ENCODE peak calls at places on chromosomes 2 and 18, in ten cellular contexts. T is NCI-H774, N is esophagus squamous epithelium, M is NCI-H1092 treated with DMSO at 0.1 percent for 48 hours, P is AG04449, O is SHP77 treated with DMSO at 0.1 percent for 48 hours, Q is COR-L47, K is amniotic epithelial cell, R is AG08396, L is A549. C is an unnamed sample.

GRCh38 chr2:39123436-39123999 is 2.7 kb upstream of the SOS1 start:
- DNase-seq in R (no peak), T (no peak), M (no peak), N (no peak), L (no peak), O (no peak), Q (no peak), K (no peak), P (no peak), C (no peak)

GRCh38 chr2:144889348-144889747 is 369.4 kb upstream of the ZEB2 start:
- DNase-seq in T (no peak), M (no peak), K (no peak), L (no peak), P (no peak), O (no peak), R (no peak), N (no peak), Q (no peak), C (no peak)

GRCh38 chr18:12302391-12303147 is 5.5 kb upstream of the TUBB6 start:
- DNase-seq in T (no peak), M (no peak), K (no peak), L (no peak), O (no peak), P (no peak), N (no peak), Q (no peak), R (no peak), C (no peak)

GRCh38 chr18:52903858-52904257 is 563.9 kb downstream of the DCC start:
- DNase-seq in N (no peak), P (no peak), T (peak; percentile 24), K (no peak), R (no peak), O (peak; percentile 14), L (peak; percentile 2), Q (peak; percentile 80), M (peak; percentile 72), C (no peak)

GRCh38 chr18:79928563-79928960 is 22.9 kb downstream of the SLC66A2 start:
- DNase-seq in M (no peak), Q (no peak), P (no peak), L (no peak), T (no peak), R (no peak), K (no peak), N (no peak), O (no peak), C (no peak)

GRCh38 chr2:73020657-73021370 is 50.7 kb downstream of the SFXN5 start:
- DNase-seq in L (peak; percentile 23), P (peak; percentile 69), O (no peak), M (no peak), K (peak; percentile 88), R (peak; percentile 80), N (no peak), Q (no peak), T (no peak), C (no peak)

GRCh38 chr18:46013484-46014189 is 46.5 kb upstream of the EPG5 start:
- DNase-seq in T (no peak), K (no peak), Q (no peak), N (no peak), P (no peak), R (no peak), M (no peak), L (no peak), O (no peak), C (no peak)

GRCh38 chr2:213147550-213147949 is 3.9 kb downstream of the IKZF2 start:
- DNase-seq in O (no peak), L (no peak), K (no peak), Q (no peak), R (no peak), T (no peak), P (no peak), N (no peak), M (no peak), C (no peak)

GRCh38 chr2:201795608-201796477 is 10.5 kb upstream of the CDK15 start:
- DNase-seq in O (peak; percentile 17), T (no peak), L (peak; percentile 67), M (peak; percentile 2), P (no peak), K (peak; percentile 56), N (no peak), Q (peak; percentile 23), R (peak; percentile 64), C (no peak)

GRCh38 chr18:11553098-11553940 is 56.1 kb upstream of the SLC35G4 start:
- DNase-seq in L (peak; percentile 35), O (peak; percentile 60), N (no peak), K (peak; percentile 49), Q (peak; percentile 8), R (peak; percentile 68), M (peak; percentile 20), P (peak; percentile 5), T (no peak), C (no peak)

GRCh38 chr2:158936978-158937377 is 31.5 kb upstream of the TANC1 start:
- DNase-seq in M (no peak), T (no peak), P (no peak), R (peak; percentile 54), K (peak; percentile 97), L (no peak), O (no peak), Q (no peak), N (no peak), C (no peak)

GRCh38 chr2:113858764-113859163 is 31.1 kb upstream of the ACTR3 start:
- DNase-seq in T (no peak), L (peak; percentile 20), P (peak; percentile 77), K (peak; percentile 87), Q (no peak), O (no peak), M (no peak), R (peak; percentile 72), N (no peak), C (peak; percentile 18)

GRCh38 chr2:86052676-86053075 is 53.0 kb downstream of the POLR1A start:
- DNase-seq in M (no peak), T (no peak), R (no peak), P (no peak), N (no peak), Q (no peak), L (no peak), O (no peak), K (no peak), C (no peak)

C was measured in GOT3.